ENCODE peak calls at places on chromosomes 13 and 19, in four cellular contexts. P is transverse colon; T is thyroid gland; I is CD4-positive, CD25-positive, alpha-beta regulatory T cell. V is an unnamed sample. For H3K27me3 and H3K4me1, the result is how much of the 10 kb centered on the place peaks cover.

GRCh38 chr13:32504263-32504662 is 34.3 kb downstream of the N4BP2L2 start:
- DNase-seq in T (no peak), I (no peak), P (no peak), V (no peak)

GRCh38 chr19:50669319-50670101 is 20.3 kb downstream of the C19orf81 start:
- DNase-seq in T (peak), I (peak), P (peak), V (peak)

GRCh38 chr19:32407004-32407992 is 1.7 kb downstream of the DPY19L3 start:
- DNase-seq in P (peak), T (no peak), I (no peak), V (no peak)

GRCh38 chr13:91817250-91817649 is 418.8 kb downstream of the GPC5 start:
- DNase-seq in I (no peak), T (no peak), P (no peak), V (no peak)

GRCh38 chr13:100808330-100808729 is 133.7 kb upstream of the TMTC4 start:
- DNase-seq in T (no peak), I (no peak), P (no peak), V (no peak)

GRCh38 chr19:46022061-46022430 is 807 bp downstream of the PGLYRP1 start:
- DNase-seq in P (no peak), I (no peak), T (no peak), V (no peak)

GRCh38 chr19:29119582-29119981 is 93.4 kb downstream of the UQCRFS1 start:
- DNase-seq in P (no peak), T (no peak), I (no peak), V (no peak)

GRCh38 chr19:4061683-4062575 is 4.8 kb downstream of the ZBTB7A start:
- DNase-seq in I (no peak), P (peak), T (peak), V (no peak)

GRCh38 chr13:94544922-94545321 is 51.0 kb downstream of the TGDS start:
- DNase-seq in T (no peak), I (no peak), P (no peak), V (no peak)

GRCh38 chr19:43759515-43759914 is 4.8 kb upstream of the SMG9 start:
- DNase-seq in I (no peak), P (no peak), T (no peak), V (no peak)

GRCh38 chr13:29737061-29737460 is 113.4 kb downstream of the UBL3 start:
- DNase-seq in T (no peak), I (no peak), P (no peak), V (no peak)

GRCh38 chr19:45475537-45476348 is 7.9 kb downstream of the FOSB start:
- DNase-seq in T (no peak), I (no peak), P (no peak), V (no peak)

DNA sequence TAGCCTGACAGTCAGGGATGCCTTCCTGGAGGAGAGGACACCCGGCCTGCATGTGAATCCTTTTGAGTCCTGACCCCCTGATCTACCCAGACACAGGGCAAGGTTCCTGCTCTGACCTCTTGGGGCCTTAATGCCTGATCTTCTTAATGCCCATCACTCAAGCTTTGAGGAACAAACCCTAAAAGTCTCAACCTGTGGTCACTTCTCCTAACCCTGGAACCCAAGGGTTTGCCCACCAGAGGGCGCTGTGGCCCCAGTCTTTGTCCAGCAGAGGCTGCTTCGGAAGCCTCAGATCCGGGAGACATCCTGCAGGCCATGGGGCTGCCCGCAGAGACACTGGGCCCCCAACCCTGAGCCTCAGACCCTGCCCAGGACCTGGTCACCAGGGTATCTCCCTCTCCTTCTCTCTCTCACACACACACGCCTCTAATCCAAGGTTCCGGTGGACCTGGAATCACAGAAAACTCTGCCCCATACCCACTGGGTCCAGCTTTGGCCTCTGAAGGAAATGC is 9.8 kb upstream of the DPF1 start:
- DNase-seq in I (peak), T (peak), P (peak), V (peak)
- H3K27me3 ChIP-seq in I (under half), T (under half), P (under half), V (under half)

DNA sequence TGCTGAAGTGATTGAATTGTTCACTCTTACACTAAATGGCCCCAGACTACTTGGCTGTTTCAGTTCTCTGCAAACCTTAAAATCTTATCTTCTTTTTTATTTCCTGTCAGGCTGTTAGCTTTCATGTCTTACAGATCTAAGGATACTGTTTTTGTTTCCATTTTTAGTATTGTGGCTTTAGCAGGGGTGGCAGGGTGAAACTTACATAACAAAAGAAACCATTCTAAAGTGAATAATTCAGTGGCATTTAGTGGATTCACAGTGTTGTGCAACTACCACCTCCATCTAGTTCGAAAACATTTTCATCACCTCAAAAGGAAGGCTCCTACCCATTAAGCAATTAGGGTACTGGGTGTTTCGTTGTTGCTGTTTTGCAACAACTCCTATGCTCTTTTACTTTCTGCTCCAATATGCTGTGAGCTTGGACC is 19.8 kb downstream of the TMEM272 start:
- DNase-seq in T (no peak), I (peak), P (no peak), V (no peak)
- H3K4me3 ChIP-seq in T (no peak), I (peak), P (no peak), V (peak)

DNA sequence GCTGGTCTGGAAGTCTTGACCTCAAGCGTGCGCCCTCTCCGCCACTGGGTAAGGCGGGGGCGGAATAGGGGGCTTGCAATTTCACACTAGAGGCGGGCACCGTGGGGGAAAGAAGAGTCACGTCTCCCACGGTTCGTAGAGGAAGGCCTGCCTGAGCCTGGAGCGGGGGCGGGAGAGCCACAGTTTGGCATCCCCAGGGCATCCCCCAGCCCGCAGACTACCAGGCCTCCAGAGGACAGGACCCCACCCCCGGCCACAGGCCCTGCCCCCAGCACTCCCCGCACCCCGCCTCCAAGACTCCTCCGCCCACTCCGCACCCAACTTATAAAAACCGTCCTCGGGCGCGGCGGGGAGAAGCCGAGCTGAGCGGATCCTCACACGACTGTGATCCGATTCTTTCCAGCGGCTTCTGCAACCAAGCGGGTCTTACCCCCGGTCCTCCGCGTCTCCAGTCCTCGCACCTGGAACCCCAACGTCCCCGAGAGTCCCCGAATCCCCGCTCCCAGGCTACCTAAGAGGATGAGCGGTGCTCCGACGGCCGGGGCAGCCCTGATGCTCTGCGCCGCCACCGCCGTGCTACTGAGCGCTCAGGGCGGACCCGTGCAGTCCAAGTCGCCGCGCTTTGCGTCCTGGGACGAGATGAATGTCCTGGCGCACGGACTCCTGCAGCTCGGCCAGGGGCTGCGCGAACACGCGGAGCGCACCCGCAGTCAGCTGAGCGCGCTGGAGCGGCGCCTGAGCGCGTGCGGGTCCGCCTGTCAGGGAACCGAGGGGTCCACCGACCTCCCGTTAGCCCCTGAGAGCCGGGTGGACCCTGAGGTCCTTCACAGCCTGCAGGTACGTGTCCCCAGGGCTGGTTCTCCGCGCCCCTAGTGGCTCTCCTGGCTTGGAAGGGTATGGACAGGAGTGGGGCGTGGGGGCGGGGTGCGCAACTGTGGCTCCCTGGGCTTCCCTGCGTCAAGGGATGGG is at the start of gene ANGPTL4:
- DNase-seq in T (peak), P (peak), I (peak), V (no peak)
- H3K4me1 ChIP-seq in T (half or more), P (under half), I (under half), V (under half)

GRCh38 chr19:22532388-22533310 is 101.5 kb upstream of the ZNF492 start:
- DNase-seq in I (no peak), T (peak), P (peak), V (no peak)

GRCh38 chr19:22528956-22529355 is 105.2 kb upstream of the ZNF492 start:
- DNase-seq in P (no peak), T (no peak), I (no peak), V (no peak)

GRCh38 chr19:22530042-22530441 is 104.1 kb upstream of the ZNF492 start:
- DNase-seq in I (no peak), T (no peak), P (no peak), V (no peak)

DNA sequence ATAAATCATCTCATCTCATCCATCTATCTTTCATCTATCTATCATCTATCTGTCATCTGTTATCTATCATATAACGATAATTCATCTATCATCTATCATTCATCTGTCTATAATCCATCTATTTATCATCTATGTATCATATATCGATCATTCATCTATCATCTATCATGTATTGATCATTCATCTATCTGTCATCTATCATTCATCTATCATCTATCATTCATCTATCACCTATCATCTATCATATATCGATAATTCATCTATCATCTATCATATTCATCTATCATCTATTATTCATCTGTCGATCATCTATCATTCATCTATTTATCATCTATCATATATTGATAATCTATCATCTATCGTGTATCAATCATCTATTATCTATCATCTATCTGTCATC is 100.4 kb upstream of the ZNF492 start:
- DNase-seq in T (no peak), I (no peak), P (no peak), V (no peak)
- H3K27me3 ChIP-seq in T (under half), I (under half), P (under half), V (under half)

GRCh38 chr13:110238795-110239194 is 68.2 kb downstream of the COL4A1 start:
- DNase-seq in P (no peak), T (no peak), I (no peak), V (no peak)
- H3K4me3 ChIP-seq in P (no peak), T (no peak), I (no peak), V (no peak)

GRCh38 chr13:50075619-50076097 is 60.4 kb downstream of the KCNRG start:
- DNase-seq in T (no peak), I (peak), P (no peak), V (no peak)

GRCh38 chr13:50073340-50073739 is 58.1 kb downstream of the KCNRG start:
- DNase-seq in T (no peak), I (no peak), P (no peak), V (no peak)

GRCh38 chr13:50074843-50075242 is 59.6 kb downstream of the KCNRG start:
- DNase-seq in T (no peak), P (no peak), I (peak), V (no peak)

GRCh38 chr13:50071399-50071798 is 56.2 kb downstream of the KCNRG start:
- DNase-seq in P (no peak), T (no peak), I (no peak), V (no peak)

GRCh38 chr13:50072676-50073075 is 57.4 kb downstream of the KCNRG start:
- DNase-seq in T (no peak), P (no peak), I (no peak), V (no peak)
- H3K4me1 ChIP-seq in T (under half), P (under half), I (half or more), V (under half)